ENCODE peak calls at places on chromosome 13, in six cellular contexts. B, R, A, Y, S and E are unnamed samples.

GRCh38 chr13:30697177-30697953 is 38.0 kb upstream of the ALOX5AP start:
- ATAC-seq in B (no peak), R (no peak), A (no peak), Y (no peak), S (no peak), E (no peak)

GRCh38 chr13:30871713-30872029 is 34.4 kb upstream of the MEDAG start:
- ATAC-seq in B (no peak), R (no peak), A (no peak), Y (no peak), S (no peak), E (no peak)

GRCh38 chr13:52652980-52653303 is 306 bp downstream of the SUGT1 start:
- ATAC-seq in B (peak; percentile 60), R (peak; percentile 51), A (peak; percentile 65), Y (peak; percentile 41), S (peak; percentile 64), E (peak; percentile 2)

GRCh38 chr13:99357920-99358319 is 50.7 kb upstream of the GPR183 start:
- ATAC-seq in B (no peak), R (no peak), A (peak; percentile 17), Y (no peak), S (no peak), E (no peak)

GRCh38 chr13:93559718-93560117 is 333.1 kb downstream of the GPC6 start:
- ATAC-seq in B (no peak), R (no peak), A (no peak), Y (no peak), S (peak; percentile 47), E (no peak)

GRCh38 chr13:46392967-46393366 is 5.9 kb upstream of the RUBCNL start:
- ATAC-seq in B (peak; percentile 35), R (no peak), A (no peak), Y (no peak), S (no peak), E (no peak)

GRCh38 chr13:30905932-30906383 is at the start of gene MEDAG:
- ATAC-seq in B (no peak), R (no peak), A (no peak), Y (peak; percentile 59), S (no peak), E (peak; percentile 93)

GRCh38 chr13:98919566-98919965 is 58.3 kb downstream of the DOCK9 start:
- ATAC-seq in B (no peak), R (no peak), A (no peak), Y (no peak), S (no peak), E (no peak)

GRCh38 chr13:39557285-39557955 is 45.6 kb downstream of the LHFPL6 start:
- ATAC-seq in B (no peak), R (no peak), A (no peak), Y (no peak), S (no peak), E (no peak)

GRCh38 chr13:47463726-47464125 is 537.3 kb downstream of the SUCLA2 start:
- ATAC-seq in B (no peak), R (no peak), A (no peak), Y (no peak), S (no peak), E (no peak)

GRCh38 chr13:90276208-90276607 is 1071.3 kb upstream of the MIR17HG start:
- ATAC-seq in B (no peak), R (no peak), A (no peak), Y (no peak), S (no peak), E (no peak)

GRCh38 chr13:53507741-53508140 is 479.1 kb downstream of the OLFM4 start:
- ATAC-seq in B (no peak), R (no peak), A (no peak), Y (no peak), S (no peak), E (no peak)

GRCh38 chr13:35695411-35695810 is 218.9 kb upstream of the MAB21L1 start:
- ATAC-seq in B (no peak), R (no peak), A (no peak), Y (no peak), S (no peak), E (no peak)

GRCh38 chr13:27783111-27783510 is 9.2 kb upstream of the GSX1 start:
- ATAC-seq in B (peak; percentile 35), R (peak; percentile 91), A (no peak), Y (no peak), S (peak; percentile 50), E (no peak)

GRCh38 chr13:32878172-32878571 is 138.1 kb upstream of the KL start:
- ATAC-seq in B (no peak), R (no peak), A (no peak), Y (no peak), S (no peak), E (no peak)

GRCh38 chr13:70457474-70457873 is 349.2 kb upstream of the KLHL1 start:
- ATAC-seq in B (no peak), R (peak; percentile 55), A (no peak), Y (no peak), S (no peak), E (no peak)

DNA sequence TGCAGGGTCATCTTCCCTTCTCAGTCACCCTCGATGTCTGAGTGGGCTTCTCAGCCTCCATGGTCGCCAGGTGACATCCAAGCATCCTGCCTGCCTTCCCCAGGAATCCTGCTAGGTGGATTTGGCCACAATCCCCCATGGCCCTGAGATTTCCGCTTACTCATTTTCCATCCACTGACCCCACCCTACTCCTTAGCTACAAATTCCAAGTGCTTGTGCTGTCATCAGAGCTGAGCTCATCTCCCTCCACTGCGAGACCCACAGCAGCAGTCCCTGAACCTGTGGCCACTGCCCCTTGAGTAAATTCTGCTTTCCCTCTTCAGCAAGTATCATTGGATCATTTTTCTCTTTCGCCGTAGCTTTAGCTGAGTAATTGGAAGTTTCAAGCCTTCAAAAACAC is 90.5 kb upstream of the ANKRD10 start:
- ATAC-seq in B (no peak), R (no peak), A (peak; percentile 45), Y (no peak), S (peak; percentile 43), E (no peak)
- H3K27ac ChIP-seq in B (no peak overlapping the region), R (no peak overlapping the region), A (no peak overlapping the region), Y (peak overlapping the region; percentile 90), S (no peak overlapping the region), E (no peak overlapping the region)

GRCh38 chr13:43511260-43511970 is 275.4 kb downstream of the ENOX1 start:
- ATAC-seq in B (no peak), R (no peak), A (no peak), Y (no peak), S (no peak), E (peak; percentile 35)
- TF ChIP-seq EP300 in B (no peak), R (no peak), A (no peak), Y (no peak), S (no peak), E (no peak)

GRCh38 chr13:100808848-100809247 is 134.3 kb upstream of the TMTC4 start:
- ATAC-seq in B (no peak), R (peak; percentile 58), A (no peak), Y (no peak), S (no peak), E (no peak)
- H3K4me1 ChIP-seq in B (no peaks in the 10 kb centered on the region), R (peaks cover 50% of the 10 kb centered on the region), A (no peaks in the 10 kb centered on the region), Y (no peaks in the 10 kb centered on the region), S (no peaks in the 10 kb centered on the region), E (no peaks in the 10 kb centered on the region)

GRCh38 chr13:97283888-97284287 is 61.8 kb downstream of the MBNL2 start:
- ATAC-seq in B (peak; percentile 33), R (no peak), A (no peak), Y (no peak), S (no peak), E (no peak)

GRCh38 chr13:97287047-97287383 is 64.9 kb downstream of the MBNL2 start:
- ATAC-seq in B (no peak), R (no peak), A (no peak), Y (no peak), S (no peak), E (no peak)

GRCh38 chr13:97284558-97284957 is 62.4 kb downstream of the MBNL2 start:
- ATAC-seq in B (no peak), R (no peak), A (no peak), Y (no peak), S (no peak), E (no peak)

GRCh38 chr13:97286317-97287046 is 64.3 kb downstream of the MBNL2 start:
- ATAC-seq in B (no peak), R (no peak), A (no peak), Y (no peak), S (no peak), E (no peak)

DNA sequence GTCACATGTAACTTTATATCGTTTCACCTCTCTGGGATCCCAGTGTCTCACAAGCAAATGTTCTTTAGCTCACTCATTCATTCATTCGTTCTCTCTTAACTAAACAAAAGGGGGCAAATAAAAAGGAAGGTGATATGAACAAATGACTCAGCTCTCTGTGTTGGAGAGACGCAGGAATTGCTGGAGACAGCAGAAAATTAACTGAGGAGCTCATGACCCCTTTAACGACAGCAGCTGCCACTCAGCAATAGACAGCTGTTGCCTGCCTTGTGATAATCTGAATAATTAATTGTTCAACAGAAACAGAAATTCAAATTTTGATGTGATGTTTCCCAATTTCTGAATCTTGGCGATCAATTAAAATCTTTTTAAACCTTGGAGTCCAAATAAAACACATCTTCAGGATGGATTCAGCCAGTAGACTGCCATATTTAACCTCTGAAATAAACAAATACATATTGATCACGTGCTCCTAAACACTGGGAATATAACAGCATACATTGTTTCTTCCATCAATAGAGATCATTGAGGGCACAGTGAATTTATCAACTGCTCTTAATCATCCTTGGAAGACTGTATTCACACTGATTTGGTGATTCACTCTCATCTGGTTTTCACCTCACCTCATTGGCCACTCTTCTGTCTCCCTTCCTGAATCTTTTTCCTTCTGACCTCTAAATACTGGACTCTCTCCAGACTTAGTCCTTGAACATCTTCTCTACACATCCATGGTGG is 63.3 kb downstream of the MBNL2 start:
- ATAC-seq in B (no peak), R (no peak), A (no peak), Y (no peak), S (no peak), E (no peak)
- H3K27ac ChIP-seq in B (no peak overlapping the region), R (no peak overlapping the region), A (no peak overlapping the region), Y (no peak overlapping the region), S (no peak overlapping the region), E (peak overlapping the region; percentile 62)

DNA sequence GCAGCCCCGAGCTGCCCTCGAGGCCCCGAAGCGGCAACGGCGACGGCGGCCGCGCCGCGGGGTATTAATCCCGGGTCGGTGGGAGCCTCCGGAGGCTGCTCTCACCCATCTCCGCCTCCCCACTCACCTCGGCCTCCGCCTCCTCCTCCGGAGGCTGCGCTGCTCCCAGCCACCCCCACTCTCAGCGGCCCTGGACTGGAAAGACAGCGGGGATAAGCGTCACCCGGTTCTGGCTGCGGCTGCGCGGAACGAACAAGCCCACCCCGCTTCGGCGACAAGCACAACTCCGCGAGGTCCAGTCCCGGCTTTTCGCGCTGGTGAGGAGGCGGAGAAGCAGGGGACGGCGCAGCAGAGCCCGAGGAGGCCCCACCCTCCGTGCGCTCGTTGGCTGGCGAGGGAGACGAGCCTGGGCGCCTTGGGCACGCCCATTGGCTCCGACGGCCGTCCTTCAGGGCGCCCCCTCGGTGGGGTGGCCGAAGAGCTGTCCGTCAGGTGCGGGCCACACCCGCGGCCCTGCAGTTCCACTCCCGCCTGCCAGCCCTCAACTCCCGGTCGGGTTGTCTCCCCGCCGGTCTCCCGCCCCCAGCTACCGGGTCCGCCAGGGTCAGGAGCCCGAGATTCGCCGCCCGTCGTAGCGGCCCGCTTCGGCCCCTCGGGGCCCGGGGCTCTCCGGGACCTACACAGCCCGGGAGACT is at the start of gene ZMYM5:
- ATAC-seq in B (peak; percentile 91), R (peak; percentile 96), A (peak; percentile 93), Y (peak; percentile 100), S (peak; percentile 86), E (peak; percentile 98)
- TF ChIP-seq EP300 in B (no peak), R (no peak), A (no peak), Y (no peak), S (no peak), E (no peak)